ENCODE peak calls at places on chromosomes 2 and 18, in five cellular contexts. Z is cardiac fibroblast, Q is A549, J is fibroblast of the aortic adventitia, P is cardiac muscle cell. K is an unnamed sample.

GRCh38 chr2:41870948-41871522 is 176.8 kb upstream of the PKDCC start:
- DNase-seq in Z (no peak), J (peak), P (peak), Q (no peak), K (no peak)

GRCh38 chr2:207133862-207134519 is 31.8 kb downstream of the KLF7 start:
- DNase-seq in Z (peak), P (no peak), Q (peak), J (peak), K (no peak)

GRCh38 chr2:74736589-74736988 is 82.5 kb downstream of the SEMA4F start:
- DNase-seq in P (no peak), Q (no peak), J (no peak), Z (no peak), K (no peak)

GRCh38 chr2:168814046-168814445 is 11.6 kb downstream of the NOSTRIN start:
- DNase-seq in Z (peak), J (no peak), P (no peak), Q (no peak), K (no peak)

GRCh38 chr18:21306368-21306767 is 64.3 kb downstream of the GREB1L start:
- DNase-seq in Q (no peak), Z (no peak), P (no peak), J (no peak), K (no peak)

GRCh38 chr2:18976112-18976961 is 382.1 kb downstream of the OSR1 start:
- DNase-seq in J (peak), Z (peak), P (no peak), Q (no peak), K (no peak)

GRCh38 chr2:54665436-54665856 is 58.0 kb upstream of the EML6 start:
- DNase-seq in P (peak), Z (peak), Q (peak), J (peak), K (no peak)

GRCh38 chr2:186610785-186611184 is 20.9 kb downstream of the ITGAV start:
- DNase-seq in Z (no peak), J (no peak), Q (no peak), P (no peak), K (no peak)

GRCh38 chr2:241184901-241185300 is 3.6 kb upstream of the ANO7 start:
- DNase-seq in Q (no peak), P (no peak), Z (no peak), J (no peak), K (no peak)

GRCh38 chr2:65015731-65016130 is 26.5 kb downstream of the SLC1A4 start:
- DNase-seq in P (no peak), Q (no peak), J (no peak), Z (no peak), K (no peak)

GRCh38 chr2:203444738-203445137 is 90.4 kb downstream of the RAPH1 start:
- DNase-seq in Q (no peak), P (peak), Z (no peak), J (no peak), K (no peak)

GRCh38 chr18:28767781-28768211 is 590.9 kb upstream of the CDH2 start:
- DNase-seq in Q (no peak), J (peak), P (no peak), Z (peak), K (no peak)

GRCh38 chr18:35386600-35387366 is 9.6 kb upstream of the ZNF396 start:
- DNase-seq in Z (peak), Q (peak), P (peak), J (peak), K (peak)

GRCh38 chr18:36179562-36180334 is 7.5 kb upstream of the MOCOS start:
- DNase-seq in Q (no peak), J (peak), Z (peak), P (no peak), K (peak)

GRCh38 chr2:237181844-237182243 is 96.2 kb downstream of the COPS8 start:
- DNase-seq in Z (peak), J (peak), Q (peak), P (no peak), K (no peak)

GRCh38 chr2:9765611-9766531 is 77.4 kb upstream of the TAF1B start:
- DNase-seq in J (no peak), P (no peak), Z (no peak), Q (no peak), K (no peak)

GRCh38 chr2:8230466-8230865 is 451.4 kb upstream of the ID2 start:
- DNase-seq in Z (no peak), Q (no peak), J (no peak), P (no peak), K (no peak)

GRCh38 chr18:46070683-46071614 is 1.1 kb downstream of the PSTPIP2 start:
- DNase-seq in Z (no peak), Q (no peak), P (no peak), J (no peak), K (no peak)

GRCh38 chr2:46655551-46656436 is 176.4 kb downstream of the TMEM247 start:
- DNase-seq in Q (no peak), J (peak), Z (peak), P (no peak), K (no peak)

GRCh38 chr2:19868705-19869550 is 32.9 kb downstream of the TTC32 start:
- DNase-seq in J (no peak), P (peak), Z (peak), Q (no peak), K (no peak)

GRCh38 chr2:179429060-179429471 is 164.4 kb upstream of the SESTD1 start:
- DNase-seq in J (no peak), Q (no peak), P (no peak), Z (no peak), K (no peak)

GRCh38 chr2:96142217-96143113 is 2.8 kb downstream of the DUSP2 start:
- DNase-seq in J (no peak), Q (no peak), Z (no peak), P (no peak), K (no peak)

GRCh38 chr2:215598376-215598975 is 162.6 kb upstream of the FN1 start:
- DNase-seq in Q (no peak), J (peak), P (no peak), Z (peak), K (no peak)

GRCh38 chr2:254231-254630 is 9.6 kb downstream of the SH3YL1 start:
- DNase-seq in Z (no peak), Q (no peak), J (no peak), P (no peak), K (no peak)

GRCh38 chr2:215931256-215931903 is 82.0 kb downstream of the MREG start:
- DNase-seq in P (peak), Q (peak), J (peak), Z (peak), K (peak)

GRCh38 chr2:113858764-113859163 is 31.1 kb upstream of the ACTR3 start:
- DNase-seq in J (peak), Z (peak), Q (peak), P (no peak), K (no peak)

GRCh38 chr2:43810427-43810826 is 28.2 kb downstream of the ABCG5 start:
- DNase-seq in P (no peak), J (no peak), Z (no peak), Q (no peak), K (no peak)

GRCh38 chr2:43812005-43812404 is 26.6 kb downstream of the ABCG5 start:
- DNase-seq in Z (no peak), Q (no peak), J (no peak), P (no peak), K (no peak)

GRCh38 chr2:43812947-43813346 is 25.7 kb downstream of the ABCG5 start:
- DNase-seq in P (no peak), Z (no peak), J (no peak), Q (no peak), K (no peak)

GRCh38 chr2:43806719-43807031 is 32.0 kb downstream of the ABCG5 start:
- DNase-seq in Q (no peak), J (no peak), Z (no peak), P (no peak), K (no peak)

DNA sequence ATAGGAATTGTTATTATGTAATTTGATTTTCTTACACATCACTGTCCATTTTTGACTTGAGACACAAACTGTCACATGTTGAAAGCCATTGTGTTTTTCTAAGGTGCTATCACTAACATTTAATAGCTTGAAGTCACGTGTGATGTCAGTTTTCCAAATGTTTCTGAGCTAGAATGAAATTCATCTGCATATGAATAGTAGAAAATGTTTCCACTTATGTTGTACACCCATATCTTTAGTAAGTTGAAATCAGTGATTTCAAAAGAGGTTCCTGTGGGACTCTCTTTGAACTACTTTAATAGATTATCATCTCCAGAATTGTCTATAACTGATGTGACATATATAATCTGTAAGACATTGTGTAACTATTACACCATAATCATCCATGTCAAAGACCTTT is 27.8 kb downstream of the ABCG5 start:
- DNase-seq in J (no peak), P (no peak), Q (no peak), Z (no peak), K (no peak)
- TF ChIP-seq CTCF in J (no peak), P (no peak), Q (no peak), Z (no peak), K (no peak)

DNA sequence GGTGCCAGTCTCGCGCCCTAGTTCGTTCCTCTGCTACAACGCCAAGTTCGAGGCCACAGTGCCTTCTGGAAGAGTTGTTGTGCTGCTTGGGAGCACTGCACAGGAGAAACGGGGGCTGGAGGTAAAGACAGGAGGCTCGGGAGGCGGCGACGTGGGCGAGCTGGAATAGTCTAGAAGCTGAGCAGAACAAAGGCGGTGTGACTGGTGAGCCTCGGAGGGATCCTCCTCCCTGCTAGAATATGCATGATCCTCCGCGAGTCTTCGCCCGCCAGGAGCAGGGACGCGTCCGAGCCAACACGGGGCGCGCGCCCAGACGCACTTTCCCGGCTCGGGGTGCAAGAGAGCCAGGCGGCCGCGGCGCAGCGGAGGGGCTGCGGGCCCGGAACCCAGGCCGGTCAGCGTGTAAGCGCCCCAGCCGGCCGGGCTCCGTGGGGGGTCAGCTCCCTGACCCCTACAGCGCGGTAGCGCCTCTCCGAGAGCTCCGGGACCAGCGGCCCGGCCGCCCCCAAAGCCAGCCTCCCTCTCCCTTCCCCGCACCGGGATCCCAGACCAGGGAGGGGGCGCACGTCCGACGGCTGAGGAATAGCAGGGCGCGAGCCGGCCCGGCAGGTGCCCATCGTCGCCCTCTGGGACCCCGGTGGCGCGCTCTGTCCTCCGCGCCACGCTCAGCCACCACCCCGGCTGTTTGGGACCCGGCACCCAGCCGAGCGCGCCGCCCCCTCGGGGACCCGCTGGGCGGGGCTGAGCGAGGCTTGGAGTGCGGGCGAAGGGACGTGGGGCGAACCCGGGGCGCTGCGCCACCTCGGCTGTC is 62.4 kb downstream of the GNAL start:
- DNase-seq in Q (no peak), J (no peak), P (no peak), Z (no peak), K (no peak)
- H3K4me3 ChIP-seq in Q (peak), J (no peak), P (peak), Z (no peak), K (no peak)

DNA sequence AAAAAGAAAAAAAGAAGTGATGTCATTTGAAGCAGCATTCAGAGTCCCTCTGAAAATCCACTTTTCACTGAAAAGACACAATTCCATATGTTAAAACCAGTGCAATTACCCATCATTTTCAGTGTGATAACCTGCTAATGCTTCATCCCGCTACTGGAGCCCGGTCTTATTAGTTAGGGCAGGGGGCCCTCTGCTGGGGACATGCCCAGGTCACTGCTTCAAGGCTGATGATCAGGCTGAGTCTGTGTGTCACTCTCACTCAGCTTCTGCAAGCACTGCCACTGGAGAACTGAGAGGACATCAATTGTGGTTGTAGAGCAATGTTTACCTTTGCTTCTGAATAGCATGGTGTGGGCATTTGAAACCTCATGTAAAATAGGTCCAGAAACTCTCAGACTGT is 49.1 kb upstream of the NXPH2 start:
- DNase-seq in P (peak), Q (peak), Z (peak), J (no peak), K (no peak)
- TF ChIP-seq CTCF in P (peak), Q (peak), Z (peak), J (no peak), K (peak)

GRCh38 chr2:161136194-161136593 is 24.0 kb upstream of the TANK start:
- DNase-seq in Z (peak), Q (peak), P (no peak), J (no peak), K (no peak)

GRCh38 chr2:161138429-161138828 is 21.8 kb upstream of the TANK start:
- DNase-seq in J (no peak), Z (no peak), Q (no peak), P (no peak), K (no peak)

GRCh38 chr2:161134547-161135518 is 25.4 kb upstream of the TANK start:
- DNase-seq in J (peak), P (no peak), Q (peak), Z (peak), K (no peak)

GRCh38 chr2:161139098-161139987 is 20.9 kb upstream of the TANK start:
- DNase-seq in P (no peak), J (peak), Z (peak), Q (no peak), K (no peak)

GRCh38 chr2:161136696-161137324 is 23.4 kb upstream of the TANK start:
- DNase-seq in Q (peak), J (peak), Z (peak), P (peak), K (no peak)
- H3K4me3 ChIP-seq in Q (peak), J (no peak), Z (peak), P (no peak), K (no peak)

DNA sequence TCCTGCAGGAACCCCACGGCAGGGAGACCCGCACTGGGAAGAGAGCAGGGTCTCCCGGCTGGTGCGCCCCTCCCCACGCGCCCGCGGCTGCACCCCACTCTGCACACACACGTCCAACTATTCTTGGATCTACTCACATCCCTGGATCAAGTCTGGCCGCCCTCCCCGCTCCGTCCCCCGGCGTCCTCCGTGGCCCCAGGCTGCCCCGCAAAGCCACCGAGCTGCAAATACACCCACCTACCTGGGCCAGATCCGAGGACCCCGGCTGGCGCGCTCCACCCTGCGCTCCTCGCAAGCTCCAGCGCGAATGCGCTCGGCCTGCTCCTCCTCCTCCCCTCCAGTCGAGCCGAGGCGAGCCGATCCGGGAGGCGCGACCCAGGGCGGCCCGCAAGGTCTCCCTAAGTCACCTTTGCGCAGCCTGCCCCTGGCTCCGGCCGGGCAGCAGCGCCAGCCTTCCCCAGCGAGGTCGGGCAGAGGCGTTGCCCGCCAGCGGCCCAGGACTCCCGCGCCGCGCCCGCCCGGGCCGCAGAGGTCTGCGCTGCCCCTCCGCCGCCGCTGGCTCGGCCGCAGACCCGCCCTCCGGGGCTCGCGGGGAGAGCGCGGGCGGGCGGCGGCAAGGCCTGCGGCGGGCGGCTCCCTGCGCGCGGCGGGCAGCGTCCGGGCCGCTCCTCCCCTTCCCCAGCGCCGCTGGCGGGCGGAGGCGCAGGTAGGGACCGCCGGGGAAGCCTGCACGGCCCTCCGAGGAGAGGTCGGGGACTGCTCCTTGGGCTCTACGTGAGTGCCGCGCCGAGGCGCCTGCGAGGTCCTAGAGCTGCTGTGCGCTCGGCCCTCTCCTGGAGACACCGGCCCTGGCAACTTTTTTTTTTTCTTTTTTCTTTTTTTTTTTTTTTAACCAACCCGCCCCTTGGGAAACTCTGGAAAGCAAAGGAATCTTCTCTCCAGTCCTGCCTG is 126.0 kb downstream of the OSBPL1A start:
- DNase-seq in J (peak), P (peak), Z (peak), Q (peak), K (peak)
- TF ChIP-seq CTCF in J (peak), P (peak), Z (peak), Q (peak), K (no peak)

GRCh38 chr2:212530991-212531390 is 7.6 kb downstream of the ERBB4 start:
- DNase-seq in J (no peak), P (no peak), Q (no peak), Z (no peak), K (no peak)

GRCh38 chr2:212531499-212531898 is 7.1 kb downstream of the ERBB4 start:
- DNase-seq in Q (no peak), Z (no peak), P (no peak), J (no peak), K (no peak)

GRCh38 chr2:212526059-212526458 is 12.5 kb downstream of the ERBB4 start:
- DNase-seq in P (no peak), Q (no peak), Z (no peak), J (no peak), K (no peak)

GRCh38 chr2:212530373-212530772 is 8.2 kb downstream of the ERBB4 start:
- DNase-seq in Q (no peak), P (no peak), J (no peak), Z (no peak), K (no peak)

GRCh38 chr2:212528106-212528856 is 10.3 kb downstream of the ERBB4 start:
- DNase-seq in P (peak), Z (no peak), J (no peak), Q (no peak), K (no peak)
- H3K4me3 ChIP-seq in P (no peak), Z (no peak), J (no peak), Q (no peak), K (no peak)

GRCh38 chr2:180601016-180601415 is 379.4 kb upstream of the UBE2E3 start:
- DNase-seq in Z (no peak), J (no peak), Q (no peak), P (no peak), K (no peak)

GRCh38 chr2:180599804-180600203 is 380.6 kb upstream of the UBE2E3 start:
- DNase-seq in P (no peak), Z (no peak), Q (no peak), J (no peak), K (no peak)

GRCh38 chr2:180607501-180608060 is 372.8 kb upstream of the UBE2E3 start:
- DNase-seq in J (no peak), Q (no peak), Z (no peak), P (no peak), K (peak)

DNA sequence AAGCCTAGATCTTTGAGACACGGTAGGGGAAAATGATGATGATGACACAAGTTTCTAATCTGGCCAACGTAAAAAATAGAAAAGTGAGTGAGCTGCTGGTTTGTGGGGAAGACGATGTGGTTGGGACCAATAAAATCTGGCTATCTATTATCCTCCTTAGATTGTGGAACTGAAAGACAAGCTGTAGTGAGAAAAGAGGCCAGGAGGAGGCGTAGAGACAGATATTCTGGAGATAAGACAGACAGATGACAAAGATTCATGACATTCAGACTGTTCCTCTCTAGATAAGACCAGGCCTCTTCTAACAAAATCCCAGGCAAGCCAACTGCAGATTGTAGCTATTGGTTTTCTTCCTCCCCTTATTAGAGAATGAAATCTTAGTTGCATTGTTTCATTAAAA is 376.3 kb upstream of the UBE2E3 start:
- DNase-seq in Z (peak), P (no peak), Q (peak), J (peak), K (no peak)
- TF ChIP-seq CTCF in Z (peak), P (peak), Q (no peak), J (peak), K (no peak)

GRCh38 chr2:233929352-233929843 is 12.2 kb downstream of the TRPM8 start:
- DNase-seq in P (no peak), Z (no peak), J (no peak), Q (peak), K (no peak)

GRCh38 chr2:233926806-233927205 is 9.6 kb downstream of the TRPM8 start:
- DNase-seq in P (no peak), J (peak), Z (no peak), Q (no peak), K (no peak)

GRCh38 chr2:233928594-233929351 is 11.6 kb downstream of the TRPM8 start:
- DNase-seq in Z (peak), Q (peak), P (peak), J (peak), K (no peak)

GRCh38 chr2:233922471-233922870 is 5.3 kb downstream of the TRPM8 start:
- DNase-seq in Q (no peak), P (no peak), Z (no peak), J (no peak), K (peak)

GRCh38 chr2:233925402-233925801 is 8.2 kb downstream of the TRPM8 start:
- DNase-seq in Z (no peak), P (no peak), J (no peak), Q (no peak), K (no peak)
- H3K4me3 ChIP-seq in Z (no peak), P (no peak), J (no peak), Q (no peak), K (no peak)